ENCODE peak calls at places on chromosomes 7 and 10, in six cellular contexts. L is fibroblast of the aortic adventitia, R is HFF-Myc, X is thoracic aorta, H is GM23338, G is left ventricle myocardium inferior. W is an unnamed sample.

GRCh38 chr10:6581750-6582697 is 1.9 kb upstream of the PRKCQ start:
- DNase-seq in H (peak; percentile 69), R (no peak), X (no peak), L (no peak), G (no peak), W (no peak)

GRCh38 chr10:22737587-22737986 is 23.2 kb upstream of the PIP4K2A start:
- DNase-seq in H (no peak), L (peak; percentile 80), G (peak; percentile 32), X (no peak), R (no peak), W (peak; percentile 92)

GRCh38 chr10:124911124-124912051 is 30.5 kb upstream of the ZRANB1 start:
- DNase-seq in X (no peak), G (no peak), R (no peak), L (peak; percentile 86), H (no peak), W (peak; percentile 62)

GRCh38 chr10:131825960-131826650 is 74.7 kb upstream of the PPP2R2D start:
- DNase-seq in L (no peak), X (no peak), G (no peak), R (no peak), H (no peak), W (no peak)

GRCh38 chr7:155169498-155170065 is 99.5 kb downstream of the HTR5A start:
- DNase-seq in X (no peak), H (no peak), G (no peak), R (no peak), L (no peak), W (no peak)

GRCh38 chr10:130040351-130040750 is 70.3 kb downstream of the C10orf143 start:
- DNase-seq in R (no peak), G (no peak), H (no peak), X (no peak), L (no peak), W (no peak)

GRCh38 chr10:71840177-71840711 is 10.8 kb downstream of the PSAP start:
- DNase-seq in H (peak; percentile 99), R (peak; percentile 78), G (peak; percentile 68), L (peak; percentile 93), X (peak; percentile 72), W (peak; percentile 98)

GRCh38 chr10:77819210-77820140 is 107.1 kb downstream of the DLG5 start:
- DNase-seq in L (no peak), H (no peak), R (no peak), G (no peak), X (no peak), W (no peak)

GRCh38 chr10:78981257-78981969 is 87.4 kb upstream of the ZMIZ1 start:
- DNase-seq in L (no peak), R (no peak), X (no peak), G (no peak), H (no peak), W (no peak)

GRCh38 chr10:129863231-129863663 is 100.8 kb downstream of the EBF3 start:
- DNase-seq in G (no peak), R (no peak), L (no peak), H (peak; percentile 49), X (no peak), W (no peak)

GRCh38 chr10:77188000-77188395 is 449.6 kb downstream of the KCNMA1 start:
- DNase-seq in X (no peak), G (no peak), R (no peak), H (no peak), L (no peak), W (no peak)

GRCh38 chr10:5573968-5574641 is 49.3 kb downstream of the CALML3 start:
- DNase-seq in R (no peak), X (no peak), H (no peak), G (peak; percentile 10), L (no peak), W (no peak)

GRCh38 chr10:25547391-25547790 is 372.6 kb downstream of the GPR158 start:
- DNase-seq in X (no peak), G (no peak), L (no peak), H (peak; percentile 31), R (no peak), W (peak; percentile 53)

GRCh38 chr7:123945938-123946337 is 20.9 kb downstream of the SPAM1 start:
- DNase-seq in X (no peak), G (no peak), H (peak; percentile 59), R (no peak), L (no peak), W (no peak)

GRCh38 chr7:35551682-35552081 is 143.3 kb downstream of the HERPUD2 start:
- DNase-seq in L (no peak), X (no peak), R (no peak), G (no peak), H (peak; percentile 41), W (no peak)

GRCh38 chr10:43782814-43783213 is 134.1 kb upstream of the ZNF32 start:
- DNase-seq in L (no peak), X (no peak), G (no peak), R (no peak), H (no peak), W (no peak)

GRCh38 chr7:123609883-123610239 is 8.2 kb downstream of the ASB15 start:
- DNase-seq in G (no peak), H (no peak), X (no peak), L (no peak), R (no peak), W (no peak)

GRCh38 chr10:110494532-110494931 is 3.2 kb upstream of the DUSP5 start:
- DNase-seq in X (no peak), L (no peak), R (no peak), G (no peak), H (no peak), W (no peak)

GRCh38 chr10:110493832-110494426 is 3.8 kb upstream of the DUSP5 start:
- DNase-seq in L (no peak), X (no peak), H (no peak), G (no peak), R (no peak), W (no peak)

GRCh38 chr10:110497438-110498086 is at the start of gene DUSP5:
- DNase-seq in R (peak; percentile 74), G (peak; percentile 94), X (peak; percentile 80), L (peak; percentile 94), H (peak; percentile 97), W (peak; percentile 97)

GRCh38 chr10:110496553-110497437 is 912 bp upstream of the DUSP5 start:
- DNase-seq in G (no peak), L (no peak), X (peak; percentile 45), H (no peak), R (no peak), W (no peak)

DNA sequence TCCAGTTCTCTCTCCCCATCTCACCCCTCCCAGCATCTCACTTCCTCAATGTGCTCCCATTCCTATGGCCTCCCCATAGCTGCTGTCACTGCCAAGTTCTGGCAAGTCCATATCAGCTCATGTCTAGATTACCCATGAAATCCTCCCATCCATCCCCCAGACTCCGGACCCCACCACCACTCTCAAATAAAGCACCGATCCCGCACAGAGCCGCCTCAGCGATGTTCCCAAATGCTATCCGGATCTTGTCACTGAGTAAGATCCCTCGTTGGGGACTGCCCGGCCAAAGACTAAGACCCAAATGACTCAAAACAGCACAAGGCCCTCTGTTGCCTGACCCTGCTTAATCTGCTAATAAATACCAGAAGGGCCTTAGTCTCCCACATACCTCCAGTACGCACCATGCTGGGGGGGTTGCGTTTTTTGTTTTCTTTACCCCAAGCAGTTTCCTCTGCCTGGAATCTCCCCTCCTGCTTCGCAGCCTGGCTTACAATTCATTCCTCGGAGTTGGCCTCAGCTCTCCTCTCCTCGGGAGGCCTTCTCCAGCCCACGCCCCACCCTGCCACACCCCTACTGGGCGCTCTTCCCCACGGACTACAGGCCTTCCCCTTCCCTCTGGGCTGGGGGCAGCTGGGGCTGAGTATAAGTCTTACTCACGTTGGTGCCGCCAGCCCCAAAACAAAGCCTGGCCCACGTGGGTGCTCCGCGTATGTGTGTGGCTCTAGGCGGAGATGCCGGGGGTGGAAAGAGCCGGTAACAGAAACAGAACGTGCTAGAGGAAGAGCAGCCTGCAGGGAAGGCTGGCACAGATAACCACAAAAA is 1.8 kb upstream of the DUSP5 start:
- DNase-seq in X (no peak), G (peak; percentile 39), R (no peak), L (peak; percentile 92), H (peak; percentile 62), W (peak; percentile 90)
- H3K4me3 ChIP-seq in X (peak overlapping the region; percentile 85), G (peak overlapping the region; percentile 88), R (peak overlapping the region; percentile 69), L (peak overlapping the region; percentile 76), H (peak overlapping the region; percentile 93), W (peak overlapping the region; percentile 66)

GRCh38 chr7:44880317-44881018 is 4.9 kb downstream of the PURB start:
- DNase-seq in G (no peak), H (no peak), R (no peak), L (no peak), X (no peak), W (no peak)
- H3K4me3 ChIP-seq in G (peak overlapping the region; percentile 94), H (peak overlapping the region; percentile 98), R (peak overlapping the region; percentile 76), L (peak overlapping the region; percentile 48), X (peak overlapping the region; percentile 92), W (no peak overlapping the region)

DNA sequence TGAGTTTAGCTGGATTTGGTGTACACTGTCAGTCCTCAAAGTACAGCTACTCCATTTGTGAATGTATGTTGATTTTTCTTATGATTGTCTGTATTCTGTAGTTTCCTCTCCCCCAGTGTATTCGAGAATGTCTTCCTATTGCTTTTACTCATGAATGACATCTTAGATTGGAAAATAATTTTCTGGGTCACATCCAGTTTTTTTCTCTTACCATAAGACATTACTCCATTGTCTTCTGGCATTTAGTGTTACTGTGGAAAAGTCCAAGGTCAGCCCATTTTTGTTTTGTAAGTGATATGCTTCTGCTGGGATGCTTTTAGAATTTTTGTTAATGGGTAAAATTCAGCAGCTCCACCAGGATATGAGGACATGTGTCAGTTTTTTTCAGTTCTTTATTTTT is 33.5 kb downstream of the WAC start:
- DNase-seq in L (peak; percentile 62), R (no peak), G (no peak), X (no peak), H (no peak), W (peak; percentile 65)
- H3K4me3 ChIP-seq in L (no peak overlapping the region), R (no peak overlapping the region), G (no peak overlapping the region), X (no peak overlapping the region), H (no peak overlapping the region), W (no peak overlapping the region)

DNA sequence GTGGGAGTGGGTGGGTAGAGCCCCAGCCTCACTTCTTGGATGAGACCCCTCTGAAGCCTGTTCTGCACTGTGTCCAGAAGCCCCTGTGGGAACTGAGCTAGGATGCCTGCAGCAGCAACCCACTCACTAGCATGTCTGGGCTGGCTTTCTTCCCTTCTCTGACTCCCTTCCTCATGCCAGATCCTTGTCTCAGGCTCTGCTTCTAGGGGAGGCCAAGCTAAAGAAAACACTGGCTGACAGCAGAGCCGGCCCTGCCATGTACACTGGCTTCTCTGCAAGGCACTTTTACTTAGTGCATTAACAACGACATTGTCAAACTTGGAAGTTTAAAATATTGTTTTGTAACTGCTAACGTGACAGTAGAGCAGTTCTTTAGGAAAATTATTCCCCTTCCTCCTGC is 50.2 kb downstream of the ARHGAP22 start:
- DNase-seq in H (no peak), G (no peak), X (no peak), L (peak; percentile 60), R (no peak), W (peak; percentile 33)
- H3K4me3 ChIP-seq in H (no peak overlapping the region), G (no peak overlapping the region), X (no peak overlapping the region), L (no peak overlapping the region), R (no peak overlapping the region), W (no peak overlapping the region)

GRCh38 chr10:13043520-13043919 is 42.0 kb upstream of the CCDC3 start:
- DNase-seq in R (no peak), G (no peak), H (no peak), L (no peak), X (no peak), W (no peak)

GRCh38 chr10:13039761-13040160 is 38.2 kb upstream of the CCDC3 start:
- DNase-seq in R (no peak), X (no peak), G (no peak), H (no peak), L (no peak), W (no peak)

GRCh38 chr10:13037832-13038231 is 36.3 kb upstream of the CCDC3 start:
- DNase-seq in R (no peak), H (no peak), L (no peak), G (no peak), X (no peak), W (no peak)

GRCh38 chr10:13036841-13037240 is 35.3 kb upstream of the CCDC3 start:
- DNase-seq in R (no peak), G (no peak), H (no peak), X (no peak), L (no peak), W (no peak)

GRCh38 chr10:13038346-13038745 is 36.8 kb upstream of the CCDC3 start:
- DNase-seq in H (no peak), L (no peak), R (no peak), G (no peak), X (no peak), W (no peak)
- H3K4me3 ChIP-seq in H (no peak overlapping the region), L (no peak overlapping the region), R (no peak overlapping the region), G (no peak overlapping the region), X (no peak overlapping the region), W (no peak overlapping the region)

W was measured in cardiac fibroblast.